ENCODE peak calls at places on chromosomes 2 and 18, in seven cellular contexts. D is H9, V is IMR-90, R is lower lobe of right lung, N is Calu3, I is kidney, S is ovary. X is an unnamed sample.
A peak's percentile ranks its signal among the peaks of the same experiment; 100 is the strongest.

GRCh38 chr2:231683292-231683898 is 24.9 kb upstream of the PTMA start:
- DNase-seq in D (peak; percentile 24), V (no peak), R (no peak), N (no peak), I (no peak), S (no peak), X (no peak)

GRCh38 chr2:204021290-204022081 is 84.9 kb downstream of the ICOS start:
- DNase-seq in D (no peak), V (no peak), R (no peak), N (no peak), I (no peak), S (no peak), X (no peak)

GRCh38 chr18:40152859-40153258 is 1802.2 kb upstream of the PIK3C3 start:
- DNase-seq in D (no peak), V (no peak), R (no peak), N (no peak), I (no peak), S (no peak), X (no peak)

GRCh38 chr2:73028841-73029240 is 42.7 kb downstream of the SFXN5 start:
- DNase-seq in D (no peak), V (no peak), R (no peak), N (no peak), I (no peak), S (no peak), X (no peak)

GRCh38 chr2:215921884-215922283 is 91.5 kb downstream of the MREG start:
- DNase-seq in D (no peak), V (peak; percentile 96), R (no peak), N (peak; percentile 71), I (no peak), S (no peak), X (peak; percentile 7)

GRCh38 chr2:23320058-23320457 is 64.9 kb upstream of the KLHL29 start:
- DNase-seq in D (no peak), V (no peak), R (no peak), N (no peak), I (no peak), S (no peak), X (no peak)

GRCh38 chr2:72988041-72988440 is 70.7 kb downstream of the EMX1 start:
- DNase-seq in D (no peak), V (no peak), R (peak; percentile 28), N (no peak), I (peak; percentile 33), S (no peak), X (no peak)

GRCh38 chr18:3060667-3061580 is 48.0 kb upstream of the LPIN2 start:
- DNase-seq in D (no peak), V (no peak), R (no peak), N (no peak), I (peak; percentile 76), S (no peak), X (peak; percentile 79)

GRCh38 chr2:128316777-128317185 is 1.9 kb downstream of the HS6ST1 start:
- DNase-seq in D (no peak), V (no peak), R (peak; percentile 41), N (no peak), I (peak; percentile 57), S (no peak), X (no peak)

GRCh38 chr2:42101641-42102605 is 54.1 kb downstream of the PKDCC start:
- DNase-seq in D (no peak), V (peak; percentile 93), R (peak; percentile 88), N (peak; percentile 42), I (peak; percentile 90), S (peak; percentile 75), X (peak; percentile 90)

GRCh38 chr2:8915941-8916340 is 78.5 kb upstream of the KIDINS220 start:
- DNase-seq in D (no peak), V (no peak), R (no peak), N (no peak), I (no peak), S (no peak), X (no peak)
- TF ChIP-seq CTCF in D (no peak), V (no peak), R (no peak), N (no peak), I (no peak), S (no peak), X (no peak)

GRCh38 chr2:85012855-85013254 is 41.9 kb downstream of the KCMF1 start:
- DNase-seq in D (no peak), V (peak; percentile 33), R (no peak), N (no peak), I (no peak), S (no peak), X (no peak)

GRCh38 chr2:85012431-85012830 is 41.5 kb downstream of the KCMF1 start:
- DNase-seq in D (no peak), V (no peak), R (no peak), N (no peak), I (no peak), S (no peak), X (no peak)

GRCh38 chr2:85009019-85009618 is 38.2 kb downstream of the KCMF1 start:
- DNase-seq in D (no peak), V (no peak), R (no peak), N (no peak), I (no peak), S (no peak), X (no peak)

GRCh38 chr2:85011098-85011497 is 40.1 kb downstream of the KCMF1 start:
- DNase-seq in D (no peak), V (no peak), R (no peak), N (no peak), I (no peak), S (no peak), X (no peak)

GRCh38 chr2:85011747-85012146 is 40.8 kb downstream of the KCMF1 start:
- DNase-seq in D (peak; percentile 56), V (no peak), R (no peak), N (no peak), I (no peak), S (no peak), X (no peak)
- TF ChIP-seq CTCF in D (peak; percentile 73), V (no peak), R (no peak), N (peak; percentile 35), I (no peak), S (no peak), X (no peak)

GRCh38 chr18:50232419-50232818 is 33.9 kb downstream of the CFAP53 start:
- DNase-seq in D (no peak), V (no peak), R (no peak), N (no peak), I (no peak), S (no peak), X (no peak)
- TF ChIP-seq CTCF in D (no peak), V (no peak), R (no peak), N (no peak), I (no peak), S (no peak), X (no peak)

GRCh38 chr18:80124131-80124530 is 15.1 kb downstream of the ADNP2 start:
- DNase-seq in D (no peak), V (no peak), R (no peak), N (no peak), I (no peak), S (no peak), X (no peak)

GRCh38 chr18:80115035-80115434 is 6.0 kb downstream of the ADNP2 start:
- DNase-seq in D (no peak), V (no peak), R (no peak), N (no peak), I (no peak), S (no peak), X (no peak)

GRCh38 chr18:80119111-80119510 is 10.0 kb downstream of the ADNP2 start:
- DNase-seq in D (no peak), V (no peak), R (no peak), N (no peak), I (no peak), S (no peak), X (no peak)

GRCh38 chr18:80126797-80127196 is 17.7 kb downstream of the ADNP2 start:
- DNase-seq in D (no peak), V (no peak), R (no peak), N (no peak), I (no peak), S (no peak), X (peak; percentile 67)

DNA sequence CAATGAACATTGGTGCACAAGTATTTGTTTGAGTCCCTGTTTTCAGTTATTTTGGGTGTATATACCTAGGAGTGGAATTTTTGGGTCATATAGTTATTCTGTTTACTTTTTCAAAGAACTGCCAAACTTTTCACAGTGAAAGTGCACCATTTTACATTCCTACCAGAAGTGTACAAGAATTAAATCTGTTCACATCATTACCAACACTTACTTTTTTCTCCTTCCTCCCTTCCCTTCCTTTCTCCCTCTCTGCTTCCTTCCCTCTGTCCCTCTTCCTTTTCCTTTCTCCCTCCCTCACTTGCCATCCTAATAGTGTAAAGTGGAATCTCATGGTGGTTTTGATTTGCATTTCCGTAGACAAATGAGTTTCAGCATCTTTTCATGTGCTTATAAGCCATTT is 11.9 kb downstream of the ADNP2 start:
- DNase-seq in D (no peak), V (no peak), R (no peak), N (no peak), I (no peak), S (no peak), X (no peak)
- TF ChIP-seq CTCF in D (no peak), V (no peak), R (no peak), N (no peak), I (no peak), S (no peak), X (no peak)

DNA sequence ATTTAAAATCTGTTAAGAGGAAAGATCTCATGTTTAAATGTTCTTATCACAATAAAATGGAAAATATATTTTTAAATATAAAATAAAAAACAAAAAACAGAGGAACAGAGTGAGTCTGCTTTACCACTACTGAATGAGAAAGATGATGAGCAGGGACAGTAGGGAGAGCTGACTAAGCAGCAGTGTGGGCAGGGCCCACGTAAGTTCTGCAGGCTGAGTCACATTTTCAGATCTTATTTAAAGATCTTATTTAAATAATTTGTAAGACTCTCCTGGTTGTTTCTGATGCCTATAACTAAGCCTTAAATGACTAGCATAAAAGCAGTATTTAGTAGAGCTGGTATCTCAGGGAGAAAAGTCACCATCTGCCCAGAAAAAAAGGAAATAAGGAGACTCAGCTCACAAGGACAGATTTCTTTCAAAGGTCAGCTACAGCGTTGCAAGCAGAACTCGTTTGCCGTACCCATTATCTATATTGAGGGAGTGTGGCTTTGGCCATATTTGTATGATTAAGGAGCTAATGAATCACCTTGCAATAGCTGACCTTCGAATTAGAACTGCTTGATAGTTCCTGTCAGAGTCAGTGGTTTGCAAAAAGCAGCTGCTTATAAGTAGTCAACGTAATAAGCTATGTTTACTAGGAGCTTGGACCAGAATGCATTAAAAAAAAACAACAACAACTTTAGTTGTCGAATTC is 322.1 kb upstream of the CHAC2 start:
- DNase-seq in D (no peak), V (peak; percentile 74), R (no peak), N (no peak), I (no peak), S (no peak), X (peak; percentile 17)
- TF ChIP-seq CTCF in D (no peak), V (no peak), R (no peak), N (no peak), I (no peak), S (no peak), X (no peak)

GRCh38 chr2:199136681-199137080 is 321.1 kb downstream of the SATB2 start:
- DNase-seq in D (no peak), V (peak; percentile 87), R (no peak), N (peak; percentile 48), I (peak; percentile 48), S (no peak), X (no peak)
- TF ChIP-seq CTCF in D (no peak), V (no peak), R (no peak), N (no peak), I (no peak), S (no peak), X (no peak)

GRCh38 chr2:207896525-207897295 is 127.0 kb upstream of the FZD5 start:
- DNase-seq in D (peak; percentile 74), V (no peak), R (no peak), N (peak; percentile 17), I (no peak), S (no peak), X (no peak)
- TF ChIP-seq CTCF in D (peak; percentile 64), V (no peak), R (no peak), N (no peak), I (no peak), S (no peak), X (no peak)